ENCODE peak calls at places on chromosome 13, in five cellular contexts. One of them, this sample, is unnamed.

GRCh38 chr13:27379694-27380596 is 44.5 kb upstream of the GTF3A start:
- DNase-seq in GM03348: peak; percentile 84
- DNase-seq in NCI-H748 treated with DMSO at 0.1 percent for 48 hours: peak; percentile 97
- DNase-seq in T1000: no peak
- DNase-seq in SK-N-DZ: no peak
- DNase-seq in this sample: peak; percentile 37

GRCh38 chr13:106612688-106613087 is 44.8 kb upstream of the ARGLU1 start:
- DNase-seq in T1000: no peak
- DNase-seq in SK-N-DZ: no peak
- DNase-seq in GM03348: no peak
- DNase-seq in NCI-H748 treated with DMSO at 0.1 percent for 48 hours: no peak
- DNase-seq in this sample: no peak

GRCh38 chr13:40254394-40254793 is 412.0 kb downstream of the FOXO1 start:
- DNase-seq in NCI-H748 treated with DMSO at 0.1 percent for 48 hours: no peak
- DNase-seq in T1000: no peak
- DNase-seq in SK-N-DZ: no peak
- DNase-seq in GM03348: no peak
- DNase-seq in this sample: no peak

GRCh38 chr13:49400755-49401659 is 42.9 kb downstream of the CAB39L start:
- DNase-seq in T1000: no peak
- DNase-seq in SK-N-DZ: peak; percentile 69
- DNase-seq in GM03348: peak; percentile 12
- DNase-seq in NCI-H748 treated with DMSO at 0.1 percent for 48 hours: no peak
- DNase-seq in this sample: no peak

GRCh38 chr13:113297370-113297871 is 382 bp downstream of the LAMP1 start:
- DNase-seq in SK-N-DZ: no peak
- DNase-seq in NCI-H748 treated with DMSO at 0.1 percent for 48 hours: no peak
- DNase-seq in GM03348: peak; percentile 33
- DNase-seq in T1000: no peak
- DNase-seq in this sample: peak; percentile 47

GRCh38 chr13:69793803-69794453 is 313.7 kb upstream of the ATXN8OS start:
- DNase-seq in T1000: no peak
- DNase-seq in SK-N-DZ: peak; percentile 91
- DNase-seq in NCI-H748 treated with DMSO at 0.1 percent for 48 hours: no peak
- DNase-seq in GM03348: no peak
- DNase-seq in this sample: no peak

GRCh38 chr13:94291631-94292322 is 187.7 kb downstream of the DCT start:
- DNase-seq in T1000: no peak
- DNase-seq in SK-N-DZ: no peak
- DNase-seq in NCI-H748 treated with DMSO at 0.1 percent for 48 hours: no peak
- DNase-seq in GM03348: no peak
- DNase-seq in this sample: no peak

GRCh38 chr13:52158629-52159158 is 703 bp downstream of the NEK3 start:
- DNase-seq in SK-N-DZ: peak; percentile 11
- DNase-seq in NCI-H748 treated with DMSO at 0.1 percent for 48 hours: peak; percentile 10
- DNase-seq in T1000: no peak
- DNase-seq in GM03348: peak; percentile 77
- DNase-seq in this sample: no peak

GRCh38 chr13:106036870-106037269 is 498.6 kb downstream of the EFNB2 start:
- DNase-seq in SK-N-DZ: peak; percentile 15
- DNase-seq in GM03348: no peak
- DNase-seq in T1000: no peak
- DNase-seq in NCI-H748 treated with DMSO at 0.1 percent for 48 hours: no peak
- DNase-seq in this sample: no peak

GRCh38 chr13:33744589-33745369 is 73.2 kb upstream of the RFC3 start:
- DNase-seq in GM03348: peak; percentile 20
- DNase-seq in SK-N-DZ: no peak
- DNase-seq in NCI-H748 treated with DMSO at 0.1 percent for 48 hours: peak; percentile 99
- DNase-seq in T1000: no peak
- DNase-seq in this sample: no peak

GRCh38 chr13:32209670-32210069 is 105.5 kb downstream of the ZAR1L start:
- DNase-seq in GM03348: no peak
- DNase-seq in NCI-H748 treated with DMSO at 0.1 percent for 48 hours: no peak
- DNase-seq in SK-N-DZ: no peak
- DNase-seq in T1000: no peak
- DNase-seq in this sample: no peak

GRCh38 chr13:97460853-97461252 is 26.9 kb downstream of the RAP2A start:
- DNase-seq in SK-N-DZ: no peak
- DNase-seq in NCI-H748 treated with DMSO at 0.1 percent for 48 hours: no peak
- DNase-seq in T1000: no peak
- DNase-seq in GM03348: no peak
- DNase-seq in this sample: no peak

GRCh38 chr13:93690139-93690538 is 463.5 kb downstream of the GPC6 start:
- DNase-seq in GM03348: peak; percentile 13
- DNase-seq in NCI-H748 treated with DMSO at 0.1 percent for 48 hours: no peak
- DNase-seq in SK-N-DZ: no peak
- DNase-seq in T1000: peak; percentile 7
- DNase-seq in this sample: no peak

GRCh38 chr13:99985886-99986527 is 4.4 kb downstream of the ZIC2 start:
- DNase-seq in SK-N-DZ: no peak
- DNase-seq in GM03348: no peak
- DNase-seq in T1000: no peak
- DNase-seq in NCI-H748 treated with DMSO at 0.1 percent for 48 hours: no peak
- DNase-seq in this sample: no peak

GRCh38 chr13:76646946-76647345 is 239.3 kb downstream of the KCTD12 start:
- DNase-seq in NCI-H748 treated with DMSO at 0.1 percent for 48 hours: no peak
- DNase-seq in SK-N-DZ: no peak
- DNase-seq in GM03348: no peak
- DNase-seq in T1000: no peak
- DNase-seq in this sample: no peak

GRCh38 chr13:65959305-65959704 is 1270.8 kb downstream of the PCDH9 start:
- DNase-seq in GM03348: no peak
- DNase-seq in T1000: peak; percentile 21
- DNase-seq in NCI-H748 treated with DMSO at 0.1 percent for 48 hours: no peak
- DNase-seq in SK-N-DZ: no peak
- DNase-seq in this sample: no peak

GRCh38 chr13:113852536-113853517 is 11.0 kb downstream of the GAS6 start:
- DNase-seq in T1000: no peak
- DNase-seq in NCI-H748 treated with DMSO at 0.1 percent for 48 hours: no peak
- DNase-seq in GM03348: no peak
- DNase-seq in SK-N-DZ: no peak
- DNase-seq in this sample: no peak